ENCODE peak calls at places on chromosome 15, in nine cellular contexts. H, L, X, N, A, Y, M, U and S are unnamed samples.

GRCh38 chr15:40050788-40051615 is 12.0 kb upstream of the SRP14 start:
- DNase-seq in H (no peak), L (no peak), X (no peak), N (no peak), A (no peak), Y (no peak), M (no peak), U (no peak), S (no peak)

GRCh38 chr15:85754993-85755392 is 39.7 kb downstream of the KLHL25 start:
- DNase-seq in H (no peak), L (no peak), X (no peak), N (no peak), A (no peak), Y (no peak), M (no peak), U (no peak), S (no peak)

GRCh38 chr15:89783861-89784685 is 7.9 kb downstream of the MESP2 start:
- DNase-seq in H (no peak), L (no peak), X (no peak), N (no peak), A (no peak), Y (no peak), M (no peak), U (no peak), S (no peak)

GRCh38 chr15:40688932-40689799 is 5.8 kb upstream of the RAD51 start:
- DNase-seq in H (no peak), L (no peak), X (no peak), N (no peak), A (no peak), Y (no peak), M (no peak), U (no peak), S (no peak)

GRCh38 chr15:75669191-75669878 is 21.6 kb downstream of the SNX33 start:
- DNase-seq in H (no peak), L (no peak), X (peak), N (no peak), A (no peak), Y (no peak), M (no peak), U (no peak), S (no peak)

GRCh38 chr15:35215095-35215494 is 130.0 kb upstream of the NANOGP8 start:
- DNase-seq in H (no peak), L (no peak), X (no peak), N (no peak), A (no peak), Y (no peak), M (no peak), U (no peak), S (no peak)

GRCh38 chr15:31554261-31554660 is 227.6 kb downstream of the KLF13 start:
- DNase-seq in H (peak), L (no peak), X (peak), N (peak), A (no peak), Y (no peak), M (no peak), U (no peak), S (no peak)

GRCh38 chr15:74369084-74369745 is 1.8 kb upstream of the CYP11A1 start:
- DNase-seq in H (no peak), L (no peak), X (no peak), N (no peak), A (no peak), Y (no peak), M (no peak), U (no peak), S (no peak)

GRCh38 chr15:38563723-38564519 is 693 bp downstream of the RASGRP1 start:
- DNase-seq in H (peak), L (peak), X (peak), N (no peak), A (no peak), Y (no peak), M (peak), U (peak), S (peak)

GRCh38 chr15:31489801-31490646 is 163.4 kb downstream of the KLF13 start:
- DNase-seq in H (peak), L (peak), X (peak), N (peak), A (no peak), Y (peak), M (no peak), U (peak), S (no peak)

GRCh38 chr15:95017950-95018349 is 786.6 kb downstream of the MCTP2 start:
- DNase-seq in H (no peak), L (no peak), X (no peak), N (no peak), A (no peak), Y (no peak), M (no peak), U (no peak), S (no peak)

GRCh38 chr15:48602358-48603122 is 43.0 kb downstream of the FBN1 start:
- DNase-seq in H (peak), L (no peak), X (peak), N (peak), A (no peak), Y (peak), M (no peak), U (no peak), S (no peak)

GRCh38 chr15:64014995-64015394 is 31.3 kb downstream of the DAPK2 start:
- DNase-seq in H (no peak), L (no peak), X (no peak), N (no peak), A (no peak), Y (no peak), M (no peak), U (no peak), S (no peak)

GRCh38 chr15:79003301-79003700 is 58.5 kb upstream of the CTSH start:
- DNase-seq in H (peak), L (no peak), X (peak), N (peak), A (no peak), Y (no peak), M (no peak), U (no peak), S (no peak)

GRCh38 chr15:65326109-65326508 is 21.6 kb downstream of the RNU5B-1 start:
- DNase-seq in H (peak), L (no peak), X (peak), N (no peak), A (no peak), Y (no peak), M (no peak), U (no peak), S (no peak)

GRCh38 chr15:90545095-90545494 is 15.4 kb downstream of the CRTC3 start:
- DNase-seq in H (no peak), L (no peak), X (no peak), N (no peak), A (no peak), Y (no peak), M (peak), U (no peak), S (no peak)